ENCODE peak calls at places on chromosomes 4 and X, in four cellular contexts. W is PC-3, J is stomach, X is HFF-Myc. E is an unnamed sample.

GRCh38 chrX:133171962-133172708 is 46.0 kb downstream of the TFDP3 start:
- DNase-seq in W (peak), J (no peak), X (no peak), E (peak)

GRCh38 chrX:68463880-68464279 is 30.6 kb upstream of the OPHN1 start:
- DNase-seq in W (no peak), J (no peak), X (no peak), E (no peak)

GRCh38 chrX:153818571-153819397 is 11.6 kb downstream of the PDZD4 start:
- DNase-seq in W (peak), J (peak), X (no peak), E (no peak)

GRCh38 chr4:113675731-113676707 is 85.5 kb downstream of the CAMK2D start:
- DNase-seq in W (peak), J (no peak), X (no peak), E (no peak)

GRCh38 chr4:119139316-119139715 is 3.7 kb downstream of the MYOZ2 start:
- DNase-seq in W (no peak), J (no peak), X (no peak), E (no peak)

GRCh38 chr4:78644744-78645330 is 93.3 kb downstream of the ANXA3 start:
- DNase-seq in W (peak), J (peak), X (peak), E (peak)

GRCh38 chr4:114137984-114138383 is 158.5 kb upstream of the ARSJ start:
- DNase-seq in W (no peak), J (no peak), X (no peak), E (no peak)

GRCh38 chr4:2432991-2433530 is 14.3 kb downstream of the CFAP99 start:
- DNase-seq in W (peak), J (no peak), X (no peak), E (no peak)

GRCh38 chr4:88937081-88937480 is 119.9 kb downstream of the FAM13A start:
- DNase-seq in W (peak), J (no peak), X (no peak), E (no peak)

GRCh38 chr4:127410644-127411043 is 222.1 kb upstream of the INTU start:
- DNase-seq in W (no peak), J (no peak), X (no peak), E (no peak)

GRCh38 chrX:276588-277171 is 4.5 kb upstream of the PLCXD1 start:
- DNase-seq in W (peak), J (peak), X (no peak), E (no peak)
- H3K4me3 ChIP-seq in W (peak), J (peak), X (peak), E (no peak)

GRCh38 chr4:172707622-172708021 is 461.0 kb upstream of the GALNT7 start:
- DNase-seq in W (no peak), J (no peak), X (no peak), E (no peak)
- H3K4me3 ChIP-seq in W (no peak), J (no peak), X (no peak), E (no peak)

GRCh38 chr4:83109480-83110221 is 4.9 kb downstream of the PLAC8 start:
- DNase-seq in W (peak), J (peak), X (no peak), E (no peak)

GRCh38 chr4:83112239-83112638 is 2.3 kb downstream of the PLAC8 start:
- DNase-seq in W (no peak), J (no peak), X (no peak), E (peak)

GRCh38 chr4:83110222-83110945 is 4.1 kb downstream of the PLAC8 start:
- DNase-seq in W (peak), J (peak), X (peak), E (peak)

GRCh38 chr4:83112678-83113428 is 1.7 kb downstream of the PLAC8 start:
- DNase-seq in W (no peak), J (no peak), X (no peak), E (peak)

GRCh38 chr4:83110970-83111369 is 3.6 kb downstream of the PLAC8 start:
- DNase-seq in W (no peak), J (no peak), X (no peak), E (no peak)
- H3K4me3 ChIP-seq in W (no peak), J (peak), X (no peak), E (no peak)

DNA sequence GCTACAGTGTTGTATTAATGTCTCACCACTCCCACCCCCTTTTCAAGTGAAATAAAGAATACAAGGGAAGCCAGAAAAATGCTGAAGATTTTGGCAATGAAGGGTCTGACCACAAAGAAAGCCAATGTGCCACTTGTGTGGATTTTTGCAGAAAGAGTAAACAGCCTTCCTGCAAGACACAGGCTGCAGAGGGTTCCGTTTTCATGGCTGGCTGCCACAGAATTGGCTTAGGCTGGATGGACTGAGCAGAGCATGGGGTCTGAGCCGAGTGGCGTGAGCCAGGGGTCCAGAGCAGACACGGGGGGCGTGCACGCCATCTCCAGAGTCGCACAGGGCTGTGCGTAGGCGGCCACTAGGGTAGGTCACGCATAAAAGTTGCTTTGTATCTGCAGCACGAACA is 69.2 kb downstream of the MTNR1A start:
- DNase-seq in W (no peak), J (no peak), X (no peak), E (no peak)
- H3K4me3 ChIP-seq in W (peak), J (no peak), X (no peak), E (no peak)

GRCh38 chrX:136585960-136586359 is 53.9 kb downstream of the VGLL1 start:
- DNase-seq in W (no peak), J (no peak), X (no peak), E (no peak)
- H3K4me3 ChIP-seq in W (no peak), J (no peak), X (no peak), E (no peak)

E was measured in Jurkat, Clone E6-1.